ENCODE peak calls at places on chromosomes 12 and 14, in nine cellular contexts. E is lung, S is WERI-Rb-1, Z is gastrocnemius medialis, P is A549, J is fibroblast of pulmonary artery, O is nephron progenitor cell, R is cardiac muscle cell, B is GM23338. U is an unnamed sample.

GRCh38 chr12:24630446-24630845 is 318.5 kb downstream of the BCAT1 start:
- DNase-seq in R (peak; percentile 16), Z (no peak), E (no peak), S (no peak), B (peak; percentile 22), J (no peak), O (no peak), P (no peak), U (no peak)

GRCh38 chr14:102344084-102344483 is 18.6 kb downstream of the CINP start:
- DNase-seq in J (no peak), B (no peak), P (no peak), R (no peak), Z (no peak), E (no peak), O (no peak), S (no peak), U (no peak)

GRCh38 chr14:68172664-68173063 is 353.1 kb downstream of the RAD51B start:
- DNase-seq in E (no peak), J (no peak), S (no peak), P (peak; percentile 65), R (no peak), O (no peak), Z (no peak), B (no peak), U (no peak)

GRCh38 chr14:95047754-95048153 is 109.6 kb downstream of the DICER1 start:
- DNase-seq in E (no peak), Z (no peak), B (no peak), P (no peak), J (no peak), R (no peak), O (no peak), S (peak; percentile 76), U (no peak)

GRCh38 chr14:104821229-104821945 is 20.5 kb downstream of the ZBTB42 start:
- DNase-seq in J (no peak), P (no peak), B (no peak), R (no peak), S (no peak), Z (no peak), E (no peak), O (no peak), U (no peak)

GRCh38 chr14:106021832-106022231 is 495.4 kb downstream of the TMEM121 start:
- DNase-seq in P (no peak), Z (no peak), E (no peak), B (no peak), R (no peak), J (no peak), O (no peak), S (no peak), U (no peak)

GRCh38 chr12:94872671-94873367 is 130.7 kb downstream of the NDUFA12 start:
- DNase-seq in Z (no peak), R (no peak), E (no peak), S (peak; percentile 24), P (no peak), J (no peak), B (peak; percentile 52), O (peak; percentile 40), U (no peak)

GRCh38 chr12:6310771-6311610 is 509 bp downstream of the PLEKHG6 start:
- DNase-seq in Z (no peak), J (no peak), O (peak; percentile 49), B (peak; percentile 88), E (no peak), S (no peak), R (no peak), P (no peak), U (no peak)

GRCh38 chr12:53213348-53213747 is 6.3 kb upstream of the ITGB7 start:
- DNase-seq in J (peak; percentile 81), O (peak; percentile 96), R (peak; percentile 83), Z (peak; percentile 74), E (peak; percentile 80), S (peak; percentile 89), P (peak; percentile 91), B (peak; percentile 92), U (peak; percentile 95)

GRCh38 chr12:53214221-53214620 is 7.2 kb upstream of the ITGB7 start:
- DNase-seq in E (no peak), B (no peak), P (no peak), Z (no peak), S (no peak), R (no peak), J (no peak), O (no peak), U (no peak)

GRCh38 chr12:53212931-53213330 is 5.9 kb upstream of the ITGB7 start:
- DNase-seq in O (no peak), Z (no peak), S (no peak), P (no peak), R (no peak), B (no peak), J (no peak), E (no peak), U (no peak)

GRCh38 chr12:53210843-53211242 is 3.8 kb upstream of the ITGB7 start:
- DNase-seq in E (no peak), Z (no peak), S (no peak), J (no peak), B (no peak), R (no peak), O (no peak), P (no peak), U (no peak)

DNA sequence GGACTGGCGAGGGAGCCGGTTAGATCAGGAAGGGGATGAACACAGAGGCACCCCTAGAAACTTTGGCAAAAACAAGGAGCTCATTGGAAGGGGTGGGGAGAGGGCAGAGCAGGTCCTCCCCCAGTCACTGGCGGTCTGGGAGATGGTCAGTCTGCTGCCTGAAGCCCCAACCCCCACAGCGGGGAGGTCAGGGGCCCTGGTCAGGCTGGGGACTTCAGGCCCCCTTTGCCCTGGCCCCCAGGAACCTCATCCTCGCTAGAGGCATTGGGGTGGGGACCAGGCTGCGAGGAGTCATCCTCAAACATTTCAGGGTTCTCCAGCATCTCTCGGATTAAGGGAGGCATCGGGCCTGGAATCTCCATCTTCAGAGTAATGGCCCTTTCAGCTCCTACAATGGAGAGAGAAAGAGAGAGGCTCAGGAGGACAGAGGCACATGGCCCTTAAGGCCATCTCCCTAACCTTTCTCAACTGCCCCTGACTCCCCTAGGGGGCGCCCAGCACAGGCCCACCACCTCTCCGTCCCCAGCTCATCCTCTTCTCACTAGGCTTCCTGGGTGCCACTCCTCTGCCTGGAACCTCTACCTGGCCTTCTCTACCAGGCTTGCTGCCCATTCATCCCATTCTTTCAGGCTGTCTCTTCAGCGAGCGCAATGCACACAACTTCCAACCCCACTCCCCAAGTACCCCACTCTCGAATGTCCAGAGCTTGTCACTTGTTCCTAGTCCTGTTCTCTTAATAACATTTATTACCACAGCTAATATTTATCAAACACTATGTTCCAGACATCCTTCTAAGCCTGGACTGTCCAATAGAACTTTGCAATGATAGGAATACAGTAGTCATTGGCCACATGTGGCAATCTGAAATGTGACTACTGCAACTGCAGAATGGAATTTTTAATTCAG is 4.7 kb upstream of the ITGB7 start:
- DNase-seq in J (no peak), S (peak; percentile 61), R (no peak), O (no peak), B (peak; percentile 69), E (no peak), P (no peak), Z (no peak), U (no peak)
- TF ChIP-seq CTCF in J (peak; percentile 24), S (peak; percentile 92), R (peak; percentile 33), O (peak; percentile 39), B (peak; percentile 65), E (no peak), P (peak; percentile 55), Z (no peak), U (peak; percentile 39)

GRCh38 chr12:60259241-60259640 is 663.4 kb downstream of the SLC16A7 start:
- DNase-seq in O (no peak), E (no peak), R (no peak), J (no peak), Z (no peak), B (no peak), S (no peak), P (no peak), U (no peak)

GRCh38 chr12:60255044-60255443 is 659.2 kb downstream of the SLC16A7 start:
- DNase-seq in E (no peak), Z (no peak), O (no peak), R (no peak), S (no peak), P (no peak), J (no peak), B (no peak), U (no peak)

GRCh38 chr12:60262378-60262777 is 666.5 kb downstream of the SLC16A7 start:
- DNase-seq in P (no peak), E (no peak), O (no peak), B (no peak), Z (no peak), S (no peak), R (no peak), J (no peak), U (no peak)

GRCh38 chr12:60257063-60257462 is 661.2 kb downstream of the SLC16A7 start:
- DNase-seq in J (peak; percentile 68), O (no peak), R (peak; percentile 68), P (peak; percentile 13), Z (no peak), B (peak; percentile 4), E (no peak), S (no peak), U (no peak)
- TF ChIP-seq CTCF in J (peak; percentile 21), O (no peak), R (peak; percentile 26), P (peak; percentile 40), Z (no peak), B (peak; percentile 14), E (no peak), S (peak; percentile 9), U (peak; percentile 52)

GRCh38 chr12:93062100-93062419 is 133.0 kb upstream of the EEA1 start:
- DNase-seq in O (no peak), B (no peak), E (no peak), J (no peak), P (no peak), S (no peak), Z (no peak), R (no peak), U (no peak)

GRCh38 chr12:93059288-93059687 is 130.2 kb upstream of the EEA1 start:
- DNase-seq in R (no peak), J (no peak), P (no peak), E (no peak), B (no peak), S (no peak), Z (no peak), O (no peak), U (no peak)

GRCh38 chr12:93060071-93060665 is 131.1 kb upstream of the EEA1 start:
- DNase-seq in R (no peak), Z (no peak), J (no peak), S (no peak), P (no peak), O (no peak), B (no peak), E (no peak), U (no peak)

GRCh38 chr12:93061414-93062099 is 132.5 kb upstream of the EEA1 start:
- DNase-seq in S (no peak), B (no peak), E (no peak), J (no peak), O (no peak), P (no peak), R (no peak), Z (no peak), U (no peak)

DNA sequence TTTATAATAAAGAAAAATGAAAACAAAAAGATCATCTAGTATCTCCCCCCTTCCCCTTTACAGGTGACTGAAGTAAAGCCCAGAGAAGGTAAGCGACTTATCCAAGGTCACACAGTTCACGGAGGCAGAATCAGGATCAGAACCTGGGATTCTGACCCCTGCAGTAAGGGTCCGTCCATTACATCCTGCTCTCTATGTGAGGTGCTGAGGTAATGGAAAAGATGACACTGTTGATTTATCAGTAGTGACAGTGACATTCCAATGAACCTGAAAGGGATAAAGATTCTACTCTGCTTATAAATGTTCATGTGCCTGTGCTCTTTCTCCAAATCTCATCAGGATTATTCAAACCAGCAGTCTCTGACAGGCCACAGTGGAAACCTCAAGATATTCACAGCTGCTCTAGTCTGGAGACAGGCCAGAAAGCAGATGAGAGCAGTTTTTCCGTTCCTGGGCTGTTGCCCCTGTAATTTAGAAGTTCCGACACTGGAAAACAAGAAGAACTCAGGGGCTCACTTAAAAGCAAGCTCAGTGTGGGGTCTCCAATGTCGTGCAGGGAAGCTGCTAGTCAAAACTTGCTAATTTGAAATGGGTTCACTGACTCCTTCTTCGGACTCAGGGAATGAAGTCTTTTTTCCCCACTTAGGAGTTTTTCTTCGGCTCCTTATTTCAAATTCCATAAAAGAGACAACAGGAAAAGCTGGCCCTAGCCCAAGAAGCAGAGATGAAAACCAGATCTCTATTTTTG is 131.7 kb upstream of the EEA1 start:
- DNase-seq in Z (no peak), S (no peak), P (no peak), E (no peak), O (no peak), B (peak; percentile 41), R (peak; percentile 80), J (peak; percentile 59), U (no peak)
- TF ChIP-seq CTCF in Z (no peak), S (no peak), P (no peak), E (no peak), O (no peak), B (peak; percentile 26), R (peak; percentile 20), J (peak; percentile 23), U (peak; percentile 39)

DNA sequence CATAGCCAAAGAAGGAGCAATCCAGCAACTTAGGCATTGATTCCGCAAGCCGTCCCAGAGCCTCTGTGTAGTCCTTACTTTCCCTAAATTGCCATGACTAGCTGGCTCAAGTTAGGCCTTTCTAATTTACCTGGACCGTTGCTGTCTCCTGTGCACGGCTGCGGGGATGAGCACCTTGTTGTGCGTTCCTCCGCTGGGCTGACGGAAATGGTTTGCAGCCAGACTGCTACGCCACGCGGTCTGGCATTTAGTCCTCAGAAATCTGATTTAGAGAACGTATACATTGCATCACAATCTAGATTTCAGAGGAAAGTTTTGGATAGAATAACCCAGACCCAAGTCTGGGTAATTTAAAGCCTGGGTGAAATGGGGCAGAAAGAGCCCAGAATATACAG is 133.2 kb upstream of the ARHGAP5 start:
- DNase-seq in E (no peak), O (no peak), P (no peak), J (no peak), R (no peak), Z (no peak), S (no peak), B (no peak), U (no peak)
- TF ChIP-seq CTCF in E (no peak), O (no peak), P (no peak), J (no peak), R (no peak), Z (no peak), S (no peak), B (no peak), U (no peak)

U was measured in osteocyte.